ENCODE peak calls at places on chromosomes 5 and 9, in four cellular contexts. One of them, this sample, is unnamed.

GRCh38 chr5:123125172-123125508 is 36.1 kb downstream of the PRDM6 start:
- DNase-seq in T-helper 9 cell: no peak
- DNase-seq in heart right ventricle: no peak
- DNase-seq in prostate gland: no peak
- DNase-seq in this sample: no peak

GRCh38 chr9:128456613-128457061 is 831 bp downstream of the ODF2 start:
- DNase-seq in prostate gland: peak; percentile 60
- DNase-seq in T-helper 9 cell: peak; percentile 56
- DNase-seq in heart right ventricle: peak; percentile 71
- DNase-seq in this sample: peak; percentile 80

GRCh38 chr5:107704686-107705389 is 34.1 kb upstream of the EFNA5 start:
- DNase-seq in heart right ventricle: no peak
- DNase-seq in prostate gland: no peak
- DNase-seq in T-helper 9 cell: no peak
- DNase-seq in this sample: no peak

GRCh38 chr5:149367249-149367971 is 9.6 kb downstream of the PCYOX1L start:
- DNase-seq in T-helper 9 cell: peak; percentile 34
- DNase-seq in prostate gland: peak; percentile 52
- DNase-seq in heart right ventricle: peak; percentile 75
- DNase-seq in this sample: peak; percentile 85

GRCh38 chr9:133130721-133131244 is 9.7 kb upstream of the RALGDS start:
- DNase-seq in prostate gland: no peak
- DNase-seq in heart right ventricle: no peak
- DNase-seq in T-helper 9 cell: peak; percentile 61
- DNase-seq in this sample: no peak

GRCh38 chr5:97508864-97509263 is 325.8 kb upstream of the RIOK2 start:
- DNase-seq in prostate gland: no peak
- DNase-seq in heart right ventricle: no peak
- DNase-seq in T-helper 9 cell: no peak
- DNase-seq in this sample: no peak

GRCh38 chr5:74638776-74639537 is 1.6 kb downstream of the ENC1 start:
- DNase-seq in prostate gland: no peak
- DNase-seq in heart right ventricle: no peak
- DNase-seq in T-helper 9 cell: no peak
- DNase-seq in this sample: no peak

GRCh38 chr9:34459941-34460340 is 1.3 kb downstream of the DNAI1 start:
- DNase-seq in T-helper 9 cell: no peak
- DNase-seq in heart right ventricle: no peak
- DNase-seq in prostate gland: no peak
- DNase-seq in this sample: no peak

GRCh38 chr5:171750316-171750788 is 35.3 kb upstream of the SMIM23 start:
- DNase-seq in prostate gland: no peak
- DNase-seq in heart right ventricle: peak; percentile 44
- DNase-seq in T-helper 9 cell: no peak
- DNase-seq in this sample: peak; percentile 53

GRCh38 chr9:81847181-81847915 is 80.9 kb upstream of the SPATA31D4 start:
- DNase-seq in T-helper 9 cell: no peak
- DNase-seq in heart right ventricle: no peak
- DNase-seq in prostate gland: peak; percentile 34
- DNase-seq in this sample: no peak

GRCh38 chr9:116475201-116475600 is 211.9 kb upstream of the TRIM32 start:
- DNase-seq in prostate gland: no peak
- DNase-seq in heart right ventricle: no peak
- DNase-seq in T-helper 9 cell: no peak
- DNase-seq in this sample: no peak

GRCh38 chr5:318341-318897 is 3.1 kb upstream of the AHRR start:
- DNase-seq in heart right ventricle: no peak
- DNase-seq in prostate gland: no peak
- DNase-seq in T-helper 9 cell: no peak
- DNase-seq in this sample: no peak

GRCh38 chr5:144191998-144192397 is 21.3 kb downstream of the KCTD16 start:
- DNase-seq in prostate gland: no peak
- DNase-seq in heart right ventricle: no peak
- DNase-seq in T-helper 9 cell: no peak
- DNase-seq in this sample: no peak

GRCh38 chr5:93607367-93608258 is 24.6 kb downstream of the NR2F1 start:
- DNase-seq in T-helper 9 cell: no peak
- DNase-seq in prostate gland: no peak
- DNase-seq in heart right ventricle: peak; percentile 45
- DNase-seq in this sample: no peak

GRCh38 chr5:77707786-77708185 is 68.4 kb downstream of the TBCA start:
- DNase-seq in prostate gland: no peak
- DNase-seq in heart right ventricle: no peak
- DNase-seq in T-helper 9 cell: no peak
- DNase-seq in this sample: no peak

GRCh38 chr5:137453476-137454080 is 45.5 kb downstream of the SPOCK1 start:
- DNase-seq in heart right ventricle: peak; percentile 20
- DNase-seq in T-helper 9 cell: no peak
- DNase-seq in prostate gland: no peak
- DNase-seq in this sample: no peak

GRCh38 chr9:31103836-31104235 is 1280.6 kb upstream of the ACO1 start:
- DNase-seq in prostate gland: no peak
- DNase-seq in heart right ventricle: no peak
- DNase-seq in T-helper 9 cell: no peak
- DNase-seq in this sample: no peak

GRCh38 chr5:154273028-154273617 is 82.6 kb downstream of the GALNT10 start:
- DNase-seq in heart right ventricle: peak; percentile 17
- DNase-seq in T-helper 9 cell: no peak
- DNase-seq in prostate gland: no peak
- DNase-seq in this sample: no peak

GRCh38 chr9:33349743-33350142 is 52.6 kb downstream of the AQP7 start:
- DNase-seq in T-helper 9 cell: no peak
- DNase-seq in heart right ventricle: no peak
- DNase-seq in prostate gland: no peak
- DNase-seq in this sample: no peak

GRCh38 chr5:54445691-54446090 is 9.8 kb upstream of the HSPB3 start:
- DNase-seq in prostate gland: no peak
- DNase-seq in T-helper 9 cell: no peak
- DNase-seq in heart right ventricle: no peak
- DNase-seq in this sample: no peak

GRCh38 chr5:171673328-171673727 is 112.3 kb upstream of the SMIM23 start:
- DNase-seq in T-helper 9 cell: no peak
- DNase-seq in heart right ventricle: no peak
- DNase-seq in prostate gland: no peak
- DNase-seq in this sample: no peak

GRCh38 chr9:33350310-33350709 is 52.1 kb downstream of the AQP7 start:
- DNase-seq in T-helper 9 cell: no peak
- DNase-seq in heart right ventricle: no peak
- DNase-seq in prostate gland: no peak
- DNase-seq in this sample: no peak

GRCh38 chr5:143322178-143322577 is 81.3 kb downstream of the NR3C1 start:
- DNase-seq in heart right ventricle: no peak
- DNase-seq in T-helper 9 cell: no peak
- DNase-seq in prostate gland: no peak
- DNase-seq in this sample: no peak

GRCh38 chr5:175772747-175773533 is 98.4 kb upstream of the CPLX2 start:
- DNase-seq in prostate gland: no peak
- DNase-seq in heart right ventricle: no peak
- DNase-seq in T-helper 9 cell: no peak
- DNase-seq in this sample: no peak

GRCh38 chr9:9133526-9133925 is 1333.9 kb upstream of the DMAC1 start:
- DNase-seq in prostate gland: no peak
- DNase-seq in heart right ventricle: no peak
- DNase-seq in T-helper 9 cell: no peak
- DNase-seq in this sample: no peak

GRCh38 chr9:20363233-20363632 is 259.1 kb downstream of the MLLT3 start:
- DNase-seq in prostate gland: no peak
- DNase-seq in T-helper 9 cell: no peak
- DNase-seq in heart right ventricle: no peak
- DNase-seq in this sample: no peak

GRCh38 chr5:92835712-92836111 is 745.3 kb downstream of the NR2F1-AS1 start:
- DNase-seq in prostate gland: no peak
- DNase-seq in heart right ventricle: no peak
- DNase-seq in T-helper 9 cell: no peak
- DNase-seq in this sample: no peak

GRCh38 chr9:95074632-95075269 is 242.8 kb downstream of the FANCC start:
- DNase-seq in prostate gland: no peak
- DNase-seq in T-helper 9 cell: no peak
- DNase-seq in heart right ventricle: no peak
- DNase-seq in this sample: peak; percentile 72

GRCh38 chr5:135452366-135453030 is 347 bp upstream of the TIFAB start:
- DNase-seq in T-helper 9 cell: no peak
- DNase-seq in heart right ventricle: no peak
- DNase-seq in prostate gland: no peak
- DNase-seq in this sample: no peak